ENCODE peak calls at places on chromosome 21, in seven cellular contexts. One of them, this sample, is unnamed.

GRCh38 chr21:31124005-31124404 is 85.7 kb upstream of the KRTAP19-8 start:
- DNase-seq in neural progenitor cell: peak
- DNase-seq in transverse colon: no peak
- DNase-seq in CD4-positive, alpha-beta T cell: no peak
- DNase-seq in tibial nerve: no peak
- DNase-seq in lower lobe of right lung: no peak
- DNase-seq in uterus: no peak
- DNase-seq in this sample: no peak

GRCh38 chr21:23401278-23401677 is 2206.0 kb downstream of the MRPL39 start:
- DNase-seq in CD4-positive, alpha-beta T cell: no peak
- DNase-seq in neural progenitor cell: peak
- DNase-seq in tibial nerve: no peak
- DNase-seq in lower lobe of right lung: no peak
- DNase-seq in transverse colon: no peak
- DNase-seq in uterus: no peak
- DNase-seq in this sample: no peak

GRCh38 chr21:32768530-32768929 is 3.0 kb downstream of the PAXBP1 start:
- DNase-seq in CD4-positive, alpha-beta T cell: no peak
- DNase-seq in neural progenitor cell: no peak
- DNase-seq in transverse colon: no peak
- DNase-seq in lower lobe of right lung: no peak
- DNase-seq in tibial nerve: no peak
- DNase-seq in uterus: no peak
- DNase-seq in this sample: no peak

GRCh38 chr21:21114456-21114855 is 116.2 kb downstream of the NCAM2 start:
- DNase-seq in lower lobe of right lung: no peak
- DNase-seq in uterus: no peak
- DNase-seq in transverse colon: no peak
- DNase-seq in neural progenitor cell: no peak
- DNase-seq in tibial nerve: no peak
- DNase-seq in CD4-positive, alpha-beta T cell: no peak
- DNase-seq in this sample: no peak

GRCh38 chr21:39137248-39138186 is 45.7 kb downstream of the PSMG1 start:
- DNase-seq in neural progenitor cell: peak
- DNase-seq in lower lobe of right lung: no peak
- DNase-seq in CD4-positive, alpha-beta T cell: no peak
- DNase-seq in uterus: no peak
- DNase-seq in transverse colon: no peak
- DNase-seq in tibial nerve: no peak
- DNase-seq in this sample: no peak

GRCh38 chr21:39400173-39400572 is 45.4 kb downstream of the LCA5L start:
- DNase-seq in tibial nerve: no peak
- DNase-seq in uterus: no peak
- DNase-seq in transverse colon: no peak
- DNase-seq in lower lobe of right lung: no peak
- DNase-seq in neural progenitor cell: no peak
- DNase-seq in CD4-positive, alpha-beta T cell: no peak
- DNase-seq in this sample: no peak

GRCh38 chr21:37551406-37552355 is 185.1 kb downstream of the DYRK1A start:
- DNase-seq in CD4-positive, alpha-beta T cell: no peak
- DNase-seq in transverse colon: no peak
- DNase-seq in lower lobe of right lung: peak
- DNase-seq in uterus: peak
- DNase-seq in neural progenitor cell: no peak
- DNase-seq in tibial nerve: no peak
- DNase-seq in this sample: no peak

GRCh38 chr21:20999567-21000169 is 1.5 kb downstream of the NCAM2 start:
- DNase-seq in transverse colon: peak
- DNase-seq in tibial nerve: peak
- DNase-seq in CD4-positive, alpha-beta T cell: no peak
- DNase-seq in uterus: no peak
- DNase-seq in neural progenitor cell: peak
- DNase-seq in lower lobe of right lung: no peak
- DNase-seq in this sample: no peak

GRCh38 chr21:43814215-43815106 is 25.1 kb downstream of the RRP1 start:
- DNase-seq in uterus: no peak
- DNase-seq in lower lobe of right lung: no peak
- DNase-seq in neural progenitor cell: peak
- DNase-seq in CD4-positive, alpha-beta T cell: no peak
- DNase-seq in transverse colon: no peak
- DNase-seq in tibial nerve: no peak
- DNase-seq in this sample: no peak

GRCh38 chr21:32216293-32216692 is 62.6 kb downstream of the MIS18A start:
- DNase-seq in neural progenitor cell: no peak
- DNase-seq in transverse colon: no peak
- DNase-seq in tibial nerve: no peak
- DNase-seq in lower lobe of right lung: no peak
- DNase-seq in uterus: no peak
- DNase-seq in CD4-positive, alpha-beta T cell: no peak
- DNase-seq in this sample: no peak

GRCh38 chr21:39788383-39788782 is 43.4 kb downstream of the IGSF5 start:
- DNase-seq in transverse colon: peak
- DNase-seq in uterus: peak
- DNase-seq in neural progenitor cell: peak
- DNase-seq in tibial nerve: peak
- DNase-seq in lower lobe of right lung: peak
- DNase-seq in CD4-positive, alpha-beta T cell: no peak
- DNase-seq in this sample: peak

GRCh38 chr21:25512095-25513086 is 94.9 kb downstream of the MRPL39 start:
- DNase-seq in lower lobe of right lung: no peak
- DNase-seq in CD4-positive, alpha-beta T cell: no peak
- DNase-seq in tibial nerve: no peak
- DNase-seq in transverse colon: no peak
- DNase-seq in neural progenitor cell: no peak
- DNase-seq in uterus: no peak
- DNase-seq in this sample: no peak

GRCh38 chr21:42003051-42003461 is 7.1 kb downstream of the ZBTB21 start:
- DNase-seq in uterus: no peak
- DNase-seq in neural progenitor cell: no peak
- DNase-seq in tibial nerve: no peak
- DNase-seq in CD4-positive, alpha-beta T cell: no peak
- DNase-seq in lower lobe of right lung: no peak
- DNase-seq in transverse colon: no peak
- DNase-seq in this sample: no peak
- H3K27ac ChIP-seq in uterus: peak
- H3K27ac ChIP-seq in neural progenitor cell: no peak
- H3K27ac ChIP-seq in tibial nerve: no peak
- H3K27ac ChIP-seq in CD4-positive, alpha-beta T cell: no peak
- H3K27ac ChIP-seq in lower lobe of right lung: no peak
- H3K27ac ChIP-seq in transverse colon: no peak
- H3K27ac ChIP-seq in this sample: peak

GRCh38 chr21:29194342-29194741 is 63.9 kb downstream of the MAP3K7CL start:
- DNase-seq in transverse colon: no peak
- DNase-seq in neural progenitor cell: no peak
- DNase-seq in lower lobe of right lung: no peak
- DNase-seq in tibial nerve: no peak
- DNase-seq in CD4-positive, alpha-beta T cell: no peak
- DNase-seq in uterus: no peak
- DNase-seq in this sample: no peak

GRCh38 chr21:29193907-29194306 is 63.5 kb downstream of the MAP3K7CL start:
- DNase-seq in tibial nerve: no peak
- DNase-seq in lower lobe of right lung: no peak
- DNase-seq in transverse colon: no peak
- DNase-seq in uterus: no peak
- DNase-seq in neural progenitor cell: no peak
- DNase-seq in CD4-positive, alpha-beta T cell: no peak
- DNase-seq in this sample: no peak

GRCh38 chr21:29194847-29195246 is 64.4 kb downstream of the MAP3K7CL start:
- DNase-seq in uterus: no peak
- DNase-seq in tibial nerve: no peak
- DNase-seq in transverse colon: no peak
- DNase-seq in CD4-positive, alpha-beta T cell: no peak
- DNase-seq in lower lobe of right lung: no peak
- DNase-seq in neural progenitor cell: no peak
- DNase-seq in this sample: no peak

GRCh38 chr21:29196021-29196663 is 65.7 kb downstream of the MAP3K7CL start:
- DNase-seq in CD4-positive, alpha-beta T cell: peak
- DNase-seq in lower lobe of right lung: peak
- DNase-seq in tibial nerve: no peak
- DNase-seq in neural progenitor cell: no peak
- DNase-seq in uterus: peak
- DNase-seq in transverse colon: peak
- DNase-seq in this sample: no peak

DNA sequence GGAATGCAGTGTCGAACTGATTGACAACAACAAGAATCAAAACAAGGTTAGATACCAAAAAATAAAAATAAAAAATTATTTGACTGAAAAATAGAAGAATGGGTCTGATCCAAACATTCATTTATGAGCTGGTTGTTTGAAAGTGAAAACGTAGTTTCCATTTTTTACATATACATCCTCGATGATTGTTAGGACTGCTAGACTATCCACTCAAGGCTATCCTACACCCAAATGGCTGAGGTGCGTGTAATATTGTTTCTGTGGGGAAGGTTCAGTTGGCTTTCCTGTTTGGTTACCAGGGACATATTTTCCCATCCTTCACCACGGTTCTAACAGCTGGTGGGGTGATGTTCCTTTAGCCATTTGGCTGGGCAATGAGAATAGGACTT is 66.2 kb downstream of the MAP3K7CL start:
- DNase-seq in neural progenitor cell: no peak
- DNase-seq in tibial nerve: no peak
- DNase-seq in transverse colon: no peak
- DNase-seq in lower lobe of right lung: no peak
- DNase-seq in CD4-positive, alpha-beta T cell: no peak
- DNase-seq in uterus: no peak
- DNase-seq in this sample: no peak
- H3K27ac ChIP-seq in neural progenitor cell: no peak
- H3K27ac ChIP-seq in tibial nerve: peak
- H3K27ac ChIP-seq in transverse colon: peak
- H3K27ac ChIP-seq in lower lobe of right lung: peak
- H3K27ac ChIP-seq in CD4-positive, alpha-beta T cell: no peak
- H3K27ac ChIP-seq in uterus: peak
- H3K27ac ChIP-seq in this sample: no peak

DNA sequence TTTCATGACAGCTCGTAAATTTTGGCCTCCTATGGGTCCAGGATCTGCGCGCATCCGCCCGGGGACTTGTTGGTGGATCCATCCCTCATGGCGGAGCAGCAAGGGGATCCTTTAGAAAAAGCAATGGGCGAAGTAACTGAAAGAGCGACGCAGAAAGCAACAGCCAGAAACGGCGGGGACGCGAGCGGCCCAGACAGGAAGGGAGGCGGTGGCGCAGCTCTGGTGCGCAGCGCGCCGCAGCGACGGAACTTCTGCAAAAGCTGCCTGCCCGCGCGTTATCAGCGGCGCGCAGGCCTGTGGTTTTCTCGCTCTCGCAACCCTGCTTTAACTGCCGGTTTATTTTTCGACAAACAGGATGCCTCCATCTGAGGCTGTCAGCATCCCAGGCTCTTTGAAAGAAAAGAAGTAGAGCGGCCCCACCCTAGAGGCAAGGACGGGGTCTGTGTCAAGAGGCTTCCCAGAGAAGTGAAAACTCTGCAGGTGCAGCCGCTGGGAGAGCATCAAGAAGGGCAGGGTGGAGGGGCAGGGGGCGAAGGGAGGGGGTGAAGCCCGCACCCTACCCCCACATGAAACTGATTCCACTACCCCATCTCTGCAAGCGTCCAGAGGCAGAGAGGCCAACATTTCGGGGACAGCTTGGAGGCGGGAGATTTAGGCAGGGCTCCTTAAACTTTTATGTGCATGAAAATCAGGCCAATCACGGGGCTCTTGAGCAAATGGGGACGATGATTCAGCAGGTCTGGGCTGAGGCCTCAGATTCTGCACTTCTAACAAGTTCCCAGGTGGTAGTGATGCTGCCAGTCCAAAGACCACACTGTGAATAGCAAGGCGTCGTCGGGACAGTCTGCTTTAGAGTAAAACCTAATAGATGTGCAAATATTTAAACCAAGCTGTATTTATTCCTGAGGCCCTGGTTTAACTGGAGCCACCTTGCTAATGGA is 22.2 kb downstream of the RUNX1 start:
- DNase-seq in neural progenitor cell: peak
- DNase-seq in transverse colon: peak
- DNase-seq in lower lobe of right lung: peak
- DNase-seq in tibial nerve: no peak
- DNase-seq in CD4-positive, alpha-beta T cell: peak
- DNase-seq in uterus: no peak
- DNase-seq in this sample: no peak
- H3K27ac ChIP-seq in neural progenitor cell: no peak
- H3K27ac ChIP-seq in transverse colon: peak
- H3K27ac ChIP-seq in lower lobe of right lung: peak
- H3K27ac ChIP-seq in tibial nerve: peak
- H3K27ac ChIP-seq in CD4-positive, alpha-beta T cell: peak
- H3K27ac ChIP-seq in uterus: no peak
- H3K27ac ChIP-seq in this sample: peak

GRCh38 chr21:35326677-35327076 is 277.6 kb upstream of the RUNX1 start:
- DNase-seq in lower lobe of right lung: no peak
- DNase-seq in tibial nerve: no peak
- DNase-seq in transverse colon: no peak
- DNase-seq in neural progenitor cell: no peak
- DNase-seq in uterus: no peak
- DNase-seq in CD4-positive, alpha-beta T cell: no peak
- DNase-seq in this sample: no peak

GRCh38 chr21:35321322-35322200 is 272.5 kb upstream of the RUNX1 start:
- DNase-seq in tibial nerve: no peak
- DNase-seq in neural progenitor cell: no peak
- DNase-seq in lower lobe of right lung: no peak
- DNase-seq in transverse colon: no peak
- DNase-seq in uterus: no peak
- DNase-seq in CD4-positive, alpha-beta T cell: no peak
- DNase-seq in this sample: no peak

GRCh38 chr21:35325953-35326352 is 276.9 kb upstream of the RUNX1 start:
- DNase-seq in neural progenitor cell: no peak
- DNase-seq in tibial nerve: no peak
- DNase-seq in lower lobe of right lung: no peak
- DNase-seq in CD4-positive, alpha-beta T cell: no peak
- DNase-seq in uterus: no peak
- DNase-seq in transverse colon: no peak
- DNase-seq in this sample: no peak

GRCh38 chr21:35323947-35324346 is 274.8 kb upstream of the RUNX1 start:
- DNase-seq in neural progenitor cell: no peak
- DNase-seq in tibial nerve: no peak
- DNase-seq in uterus: no peak
- DNase-seq in CD4-positive, alpha-beta T cell: no peak
- DNase-seq in lower lobe of right lung: no peak
- DNase-seq in transverse colon: peak
- DNase-seq in this sample: no peak

DNA sequence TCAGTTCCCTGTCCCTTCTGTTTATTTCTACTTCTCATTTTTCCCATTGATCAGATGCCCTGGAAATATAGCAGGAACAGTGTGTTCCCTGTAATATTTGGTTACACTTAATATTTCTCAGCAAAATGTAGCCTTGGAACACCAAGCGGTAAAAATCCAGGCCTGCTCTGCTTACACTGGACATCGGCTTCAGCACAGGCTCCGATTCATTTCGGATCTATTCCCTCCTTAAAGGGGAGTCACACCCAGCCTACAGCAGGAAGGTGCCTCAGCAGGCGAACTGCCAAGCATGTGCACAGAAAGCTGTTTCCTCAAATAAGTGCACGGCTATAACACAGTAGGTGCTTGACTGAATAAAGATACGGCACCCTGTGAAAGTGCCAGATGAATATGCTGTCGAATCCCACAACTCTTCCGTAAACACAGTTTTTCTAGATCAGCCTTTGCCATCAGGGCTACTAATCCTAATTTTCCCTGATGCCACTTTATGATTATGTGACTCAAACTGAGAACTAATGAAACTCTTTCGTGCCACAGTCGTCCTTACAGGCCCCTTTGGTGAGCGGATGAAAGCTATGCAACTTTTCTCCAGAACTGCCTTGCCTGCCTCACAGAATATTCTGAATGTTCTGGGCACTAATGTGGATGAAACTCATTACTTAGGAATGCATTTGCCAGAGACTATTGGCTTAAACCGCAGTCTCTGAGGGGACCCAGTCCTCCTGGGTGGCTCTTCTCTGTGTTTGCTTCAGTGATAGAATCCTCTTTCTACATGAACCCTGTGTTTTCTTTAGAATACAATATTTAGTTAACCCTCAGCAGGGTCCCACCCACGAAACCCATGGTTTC is 275.5 kb upstream of the RUNX1 start:
- DNase-seq in transverse colon: peak
- DNase-seq in neural progenitor cell: no peak
- DNase-seq in lower lobe of right lung: no peak
- DNase-seq in tibial nerve: no peak
- DNase-seq in CD4-positive, alpha-beta T cell: no peak
- DNase-seq in uterus: no peak
- DNase-seq in this sample: no peak
- H3K27ac ChIP-seq in transverse colon: peak
- H3K27ac ChIP-seq in neural progenitor cell: no peak
- H3K27ac ChIP-seq in lower lobe of right lung: peak
- H3K27ac ChIP-seq in tibial nerve: peak
- H3K27ac ChIP-seq in CD4-positive, alpha-beta T cell: no peak
- H3K27ac ChIP-seq in uterus: peak
- H3K27ac ChIP-seq in this sample: no peak

This sample was measured in dorsolateral prefrontal cortex.